ENCODE peak calls at places on chromosomes 16 and 17, in four cellular contexts. R is H9, C is prostate gland, G is glutamatergic neuron. D is an unnamed sample.

GRCh38 chr17:74211141-74211928 is 2.0 kb upstream of the TTYH2 start:
- DNase-seq in R (peak), C (no peak), G (no peak), D (no peak)

GRCh38 chr17:18974407-18975149 is 22.6 kb downstream of the SLC5A10 start:
- DNase-seq in R (no peak), C (no peak), G (no peak), D (no peak)

GRCh38 chr17:56994009-56994792 is 16.3 kb downstream of the SCPEP1 start:
- DNase-seq in R (no peak), C (no peak), G (no peak), D (no peak)

GRCh38 chr17:67569873-67570272 is 147.9 kb upstream of the NOL11 start:
- DNase-seq in R (peak), C (no peak), G (no peak), D (no peak)

GRCh38 chr16:67805718-67806427 is 487 bp downstream of the RANBP10 start:
- DNase-seq in R (no peak), C (no peak), G (peak), D (peak)

GRCh38 chr16:25625620-25626019 is 66.1 kb upstream of the HS3ST4 start:
- DNase-seq in R (no peak), C (no peak), G (no peak), D (no peak)

GRCh38 chr17:44961921-44962350 is 6.2 kb downstream of the C1QL1 start:
- DNase-seq in R (peak), C (no peak), G (no peak), D (no peak)

GRCh38 chr16:67663151-67663876 is 2.6 kb downstream of the PARD6A start:
- DNase-seq in R (peak), C (no peak), G (peak), D (peak)

GRCh38 chr17:22703204-22703603 is 1010.9 kb downstream of the KCNJ18 start:
- DNase-seq in R (no peak), C (no peak), G (no peak), D (no peak)

GRCh38 chr17:41917957-41918391 is 777 bp downstream of the ACLY start:
- DNase-seq in R (no peak), C (peak), G (peak), D (peak)

GRCh38 chr17:57999496-58000017 is 7.5 kb downstream of the SRSF1 start:
- DNase-seq in R (no peak), C (peak), G (no peak), D (no peak)

GRCh38 chr17:31392002-31392855 is 754 bp downstream of the RAB11FIP4 start:
- DNase-seq in R (peak), C (no peak), G (no peak), D (no peak)

GRCh38 chr17:60134396-60135159 is 15.2 kb upstream of the CA4 start:
- DNase-seq in R (no peak), C (no peak), G (no peak), D (peak)

GRCh38 chr16:67459858-67460144 is 21.2 kb downstream of the ATP6V0D1 start:
- DNase-seq in R (no peak), C (no peak), G (no peak), D (no peak)

GRCh38 chr16:49280861-49281331 is 742 bp downstream of the CBLN1 start:
- DNase-seq in R (no peak), C (no peak), G (no peak), D (no peak)

GRCh38 chr17:4939804-4940624 is at the start of the genes RNF167 and SLC25A11:
- DNase-seq in R (peak), C (peak), G (peak), D (peak)

GRCh38 chr17:72419866-72420774 is 299.3 kb downstream of the SOX9 start:
- DNase-seq in R (no peak), C (peak), G (no peak), D (no peak)

GRCh38 chr17:35011671-35012216 is 31.4 kb downstream of the LIG3 start:
- DNase-seq in R (no peak), C (no peak), G (no peak), D (peak)

GRCh38 chr17:21131090-21131616 is 4.4 kb downstream of the DHRS7B start:
- DNase-seq in R (no peak), C (no peak), G (no peak), D (no peak)

GRCh38 chr17:40605301-40605700 is 40.0 kb upstream of the CCR7 start:
- DNase-seq in R (no peak), C (no peak), G (no peak), D (no peak)

GRCh38 chr17:13114601-13115024 is 96.8 kb upstream of the ELAC2 start:
- DNase-seq in R (peak), C (no peak), G (peak), D (no peak)

GRCh38 chr17:78037280-78037679 is 78.8 kb downstream of the TNRC6C start:
- DNase-seq in R (no peak), C (no peak), G (no peak), D (no peak)

GRCh38 chr17:72422505-72423285 is 301.9 kb downstream of the SOX9 start:
- DNase-seq in R (no peak), C (no peak), G (no peak), D (no peak)

GRCh38 chr17:60545465-60546191 is 19.6 kb upstream of the APPBP2 start:
- DNase-seq in R (no peak), C (no peak), G (no peak), D (no peak)

GRCh38 chr16:55001931-55002330 is 71.3 kb downstream of the IRX5 start:
- DNase-seq in R (no peak), C (no peak), G (no peak), D (no peak)

GRCh38 chr17:51527230-51527982 is 267.1 kb downstream of the UTP18 start:
- DNase-seq in R (no peak), C (no peak), G (no peak), D (no peak)

GRCh38 chr17:63096426-63096825 is 130.4 kb downstream of the TANC2 start:
- DNase-seq in R (no peak), C (no peak), G (no peak), D (no peak)

GRCh38 chr17:67759355-67760171 is 41.8 kb downstream of the NOL11 start:
- DNase-seq in R (no peak), C (no peak), G (no peak), D (no peak)

GRCh38 chr16:67394271-67395104 is 1.2 kb upstream of the TPPP3 start:
- DNase-seq in R (no peak), C (no peak), G (no peak), D (peak)

GRCh38 chr16:10945065-10945787 is 862 bp downstream of the CLEC16A start:
- DNase-seq in R (no peak), C (no peak), G (no peak), D (no peak)

GRCh38 chr16:10946308-10946707 is 1.9 kb downstream of the CLEC16A start:
- DNase-seq in R (peak), C (no peak), G (no peak), D (no peak)

GRCh38 chr16:10942352-10943297 is at the start of gene DEXI:
- DNase-seq in R (peak), C (peak), G (peak), D (peak)

GRCh38 chr16:10947211-10947787 is 2.9 kb downstream of the CLEC16A start:
- DNase-seq in R (no peak), C (no peak), G (no peak), D (no peak)

DNA sequence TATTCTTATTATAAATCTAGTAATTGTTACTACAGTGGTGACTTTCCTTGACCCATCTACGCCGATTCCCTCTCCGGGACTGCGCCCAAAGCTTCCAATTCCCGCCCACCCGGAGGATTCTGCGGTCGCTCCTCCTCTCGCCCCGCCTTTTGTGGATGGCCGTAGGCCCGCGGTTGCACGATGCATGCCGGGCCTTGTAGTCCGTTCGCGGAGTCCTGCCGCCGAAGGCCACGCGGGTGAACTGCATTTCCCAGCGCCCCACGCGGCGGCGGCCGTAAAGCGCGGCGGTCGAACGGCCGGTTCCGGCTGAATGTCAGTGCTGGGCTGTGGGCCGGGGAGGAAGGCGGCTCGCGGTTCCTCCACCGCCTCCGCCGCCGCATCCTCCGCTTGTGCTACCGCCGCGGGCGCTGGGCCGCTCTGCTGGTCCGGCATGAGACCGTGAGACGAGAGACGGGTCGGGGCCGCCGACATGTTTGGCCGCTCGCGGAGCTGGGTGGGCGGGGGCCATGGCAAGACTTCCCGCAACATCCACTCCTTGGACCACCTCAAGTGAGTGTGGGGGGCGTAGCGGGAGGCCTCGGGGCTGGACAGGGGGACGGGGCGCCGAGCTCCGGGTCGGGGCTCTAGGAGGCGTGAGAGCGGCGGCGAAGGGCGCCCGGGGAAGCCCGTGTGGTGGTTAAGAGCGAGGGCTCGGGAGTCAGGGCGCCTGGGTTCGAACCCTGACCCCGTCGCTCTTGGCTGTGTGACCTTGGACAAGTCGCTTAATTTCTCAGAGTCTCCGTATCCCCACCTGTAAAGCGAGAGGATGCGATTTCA is at the start of gene CLEC16A:
- DNase-seq in R (peak), C (peak), G (peak), D (peak)
- TF ChIP-seq CTCF in R (no peak), C (peak), G (peak), D (no peak)

DNA sequence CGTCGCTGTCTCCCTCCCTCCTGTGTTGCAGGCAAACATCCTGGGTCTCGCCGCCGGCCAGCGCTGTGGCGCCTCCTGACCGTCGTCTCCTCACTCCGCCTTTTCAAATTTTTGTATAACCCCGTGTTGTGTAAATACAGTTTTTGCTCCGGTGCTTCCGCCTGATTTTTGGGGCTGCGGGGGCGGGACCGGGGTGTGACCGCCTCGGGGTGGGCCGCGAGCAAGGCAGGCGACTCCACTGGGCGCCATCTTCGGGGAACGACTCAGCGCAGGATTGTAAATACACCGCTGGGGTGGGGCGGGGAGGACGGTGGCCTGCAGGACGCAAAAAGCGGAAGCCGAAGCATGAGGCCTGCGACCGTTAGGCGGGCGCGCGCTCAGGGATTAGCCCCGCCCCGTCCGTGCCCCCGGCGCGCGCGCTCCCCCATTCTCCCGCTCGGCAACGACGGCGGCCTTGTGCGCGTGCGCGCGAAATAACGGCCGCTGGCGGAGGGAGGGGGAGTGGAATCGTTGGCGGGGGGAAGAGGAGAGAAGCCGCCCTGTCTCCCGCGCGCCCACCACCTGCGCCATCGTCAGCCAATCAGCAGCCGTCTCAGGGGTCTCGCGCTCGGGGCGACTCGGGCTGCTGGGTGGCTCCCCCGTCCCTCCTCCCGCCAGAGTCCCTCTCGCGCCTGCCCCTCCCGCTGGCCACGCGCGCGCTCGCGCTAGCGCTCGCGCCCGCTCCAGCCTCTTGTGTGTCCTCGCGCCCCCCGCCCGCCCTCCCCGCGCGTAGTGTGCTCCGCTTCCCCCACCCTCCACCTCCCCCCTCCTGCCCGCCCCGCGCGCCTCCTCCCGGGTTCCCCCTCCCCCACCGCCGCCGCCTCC is 865 bp upstream of the MAZ start:
- DNase-seq in R (peak), C (peak), G (peak), D (peak)
- TF ChIP-seq CTCF in R (no peak), C (peak), G (no peak), D (no peak)

GRCh38 chr16:85156869-85157268 is 44.6 kb upstream of the CIBAR2 start:
- DNase-seq in R (no peak), C (no peak), G (no peak), D (no peak)
- TF ChIP-seq CTCF in R (no peak), C (no peak), G (no peak), D (no peak)

DNA sequence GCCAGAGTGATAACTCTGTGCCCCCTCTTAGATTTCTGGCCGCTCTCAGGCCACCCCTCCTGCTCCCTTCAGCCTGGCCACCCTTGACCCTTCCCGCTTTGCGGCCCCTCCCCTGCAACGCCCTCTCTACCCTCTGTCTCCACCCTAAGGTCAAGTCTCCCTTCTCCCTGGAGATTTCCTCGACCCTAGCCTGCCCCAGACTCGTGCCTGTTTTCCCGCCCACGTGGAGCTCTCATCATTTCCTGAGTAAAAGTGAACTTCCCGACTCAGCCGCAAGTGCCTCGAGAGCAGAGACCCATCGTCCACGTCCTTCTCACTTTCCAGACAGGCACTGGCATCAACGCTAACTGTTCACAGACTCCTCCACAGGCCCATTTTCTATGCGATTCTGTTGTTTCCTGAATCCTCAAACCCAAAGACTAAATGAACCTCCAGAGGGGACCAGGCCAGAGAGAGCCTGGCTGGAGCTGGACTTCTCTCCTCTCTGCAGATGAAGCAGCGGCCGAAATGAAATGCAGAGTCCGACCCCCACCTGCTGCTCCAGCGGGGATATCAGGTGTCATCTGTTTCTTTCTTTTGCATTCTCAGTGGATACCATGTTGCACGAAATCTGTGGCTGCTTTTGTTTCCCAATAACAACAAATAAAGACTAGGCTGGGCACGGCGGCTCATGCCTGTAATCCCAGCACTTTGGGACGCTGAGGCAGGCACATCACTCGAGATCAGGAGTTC is 52.5 kb downstream of the RTN4RL1 start:
- DNase-seq in R (no peak), C (no peak), G (peak), D (no peak)
- TF ChIP-seq CTCF in R (no peak), C (no peak), G (no peak), D (no peak)

GRCh38 chr16:2155091-2156024 is at the start of gene TRAF7:
- DNase-seq in R (peak), C (peak), G (peak), D (peak)
- TF ChIP-seq CTCF in R (no peak), C (peak), G (no peak), D (no peak)

GRCh38 chr16:50781043-50781442 is 39.2 kb downstream of the CYLD start:
- DNase-seq in R (peak), C (no peak), G (no peak), D (no peak)
- TF ChIP-seq CTCF in R (peak), C (no peak), G (no peak), D (no peak)

D was measured in right lobe of liver.